ENCODE peak calls at places on chromosomes 4 and X, in seven cellular contexts. X is neural progenitor cell, C is GM23338, B is HCT116, U is GM23248, H is hepatocyte, Q is MM.1S. A is an unnamed sample.

GRCh38 chrX:128460835-128461234 is 408.6 kb upstream of the ACTRT1 start:
- DNase-seq in X (peak; percentile 10), C (peak; percentile 36), B (no peak), U (no peak), H (peak; percentile 13), Q (no peak), A (peak; percentile 40)

GRCh38 chr4:42906906-42907774 is 14.6 kb downstream of the GRXCR1 start:
- DNase-seq in X (no peak), C (no peak), B (no peak), U (peak; percentile 6), H (no peak), Q (peak; percentile 24), A (peak; percentile 64)

GRCh38 chr4:100430441-100430840 is 87.4 kb downstream of the EMCN start:
- DNase-seq in X (no peak), C (no peak), B (no peak), U (no peak), H (no peak), Q (no peak), A (no peak)

GRCh38 chrX:132748909-132749308 is 209.5 kb downstream of the HS6ST2 start:
- DNase-seq in X (no peak), C (peak; percentile 15), B (no peak), U (no peak), H (no peak), Q (no peak), A (no peak)

GRCh38 chr4:56220261-56220660 is 167.0 kb downstream of the AASDH start:
- DNase-seq in X (peak; percentile 38), C (no peak), B (no peak), U (no peak), H (no peak), Q (no peak), A (no peak)

GRCh38 chr4:82801910-82802521 is 3.4 kb upstream of the SCD5 start:
- DNase-seq in X (no peak), C (no peak), B (no peak), U (peak; percentile 58), H (no peak), Q (no peak), A (peak; percentile 49)

GRCh38 chrX:110286126-110286525 is 31.8 kb downstream of the AMMECR1 start:
- DNase-seq in X (no peak), C (no peak), B (peak; percentile 12), U (peak; percentile 89), H (peak; percentile 26), Q (no peak), A (peak; percentile 86)

GRCh38 chr4:47120783-47121182 is 89.4 kb downstream of the GABRB1 start:
- DNase-seq in X (no peak), C (no peak), B (no peak), U (no peak), H (no peak), Q (no peak), A (no peak)

GRCh38 chrX:96445531-96446065 is 239.0 kb upstream of the DIAPH2 start:
- DNase-seq in X (no peak), C (no peak), B (no peak), U (no peak), H (no peak), Q (no peak), A (no peak)

GRCh38 chrX:46860536-46860935 is 23.7 kb downstream of the RP2 start:
- DNase-seq in X (no peak), C (no peak), B (no peak), U (no peak), H (no peak), Q (no peak), A (no peak)

GRCh38 chr4:2058264-2059033 is 678 bp upstream of the NAT8L start:
- DNase-seq in X (peak; percentile 72), C (peak; percentile 57), B (no peak), U (peak; percentile 49), H (peak; percentile 38), Q (no peak), A (no peak)

GRCh38 chrX:67044029-67044653 is 405.3 kb upstream of the EDA2R start:
- DNase-seq in X (no peak), C (no peak), B (no peak), U (no peak), H (no peak), Q (no peak), A (no peak)

GRCh38 chr4:15065516-15065915 is 63.2 kb downstream of the CPEB2 start:
- DNase-seq in X (no peak), C (no peak), B (no peak), U (no peak), H (no peak), Q (no peak), A (no peak)

GRCh38 chr4:87114245-87115062 is 106.0 kb downstream of the KLHL8 start:
- DNase-seq in X (peak; percentile 48), C (peak; percentile 74), B (no peak), U (peak; percentile 16), H (no peak), Q (no peak), A (no peak)

GRCh38 chr4:1021386-1022050 is 10.1 kb downstream of the FGFRL1 start:
- DNase-seq in X (no peak), C (no peak), B (no peak), U (no peak), H (no peak), Q (no peak), A (no peak)

GRCh38 chr4:124641715-124642380 is 70.7 kb downstream of the ANKRD50 start:
- DNase-seq in X (no peak), C (no peak), B (peak; percentile 91), U (peak; percentile 86), H (no peak), Q (peak; percentile 55), A (peak; percentile 93)

GRCh38 chr4:86927843-86928395 is 6.9 kb upstream of the AFF1 start:
- DNase-seq in X (no peak), C (no peak), B (no peak), U (peak; percentile 98), H (peak; percentile 66), Q (no peak), A (peak; percentile 95)

GRCh38 chr4:53941331-53941730 is 123.1 kb downstream of the CHIC2 start:
- DNase-seq in X (no peak), C (no peak), B (no peak), U (no peak), H (no peak), Q (no peak), A (no peak)

GRCh38 chrX:149004936-149005335 is 500.2 kb downstream of the IDS start:
- DNase-seq in X (peak; percentile 13), C (peak; percentile 17), B (no peak), U (no peak), H (no peak), Q (no peak), A (no peak)

GRCh38 chr4:145043306-145043705 is 54.7 kb downstream of the ANAPC10 start:
- DNase-seq in X (peak; percentile 75), C (no peak), B (no peak), U (no peak), H (no peak), Q (no peak), A (no peak)

DNA sequence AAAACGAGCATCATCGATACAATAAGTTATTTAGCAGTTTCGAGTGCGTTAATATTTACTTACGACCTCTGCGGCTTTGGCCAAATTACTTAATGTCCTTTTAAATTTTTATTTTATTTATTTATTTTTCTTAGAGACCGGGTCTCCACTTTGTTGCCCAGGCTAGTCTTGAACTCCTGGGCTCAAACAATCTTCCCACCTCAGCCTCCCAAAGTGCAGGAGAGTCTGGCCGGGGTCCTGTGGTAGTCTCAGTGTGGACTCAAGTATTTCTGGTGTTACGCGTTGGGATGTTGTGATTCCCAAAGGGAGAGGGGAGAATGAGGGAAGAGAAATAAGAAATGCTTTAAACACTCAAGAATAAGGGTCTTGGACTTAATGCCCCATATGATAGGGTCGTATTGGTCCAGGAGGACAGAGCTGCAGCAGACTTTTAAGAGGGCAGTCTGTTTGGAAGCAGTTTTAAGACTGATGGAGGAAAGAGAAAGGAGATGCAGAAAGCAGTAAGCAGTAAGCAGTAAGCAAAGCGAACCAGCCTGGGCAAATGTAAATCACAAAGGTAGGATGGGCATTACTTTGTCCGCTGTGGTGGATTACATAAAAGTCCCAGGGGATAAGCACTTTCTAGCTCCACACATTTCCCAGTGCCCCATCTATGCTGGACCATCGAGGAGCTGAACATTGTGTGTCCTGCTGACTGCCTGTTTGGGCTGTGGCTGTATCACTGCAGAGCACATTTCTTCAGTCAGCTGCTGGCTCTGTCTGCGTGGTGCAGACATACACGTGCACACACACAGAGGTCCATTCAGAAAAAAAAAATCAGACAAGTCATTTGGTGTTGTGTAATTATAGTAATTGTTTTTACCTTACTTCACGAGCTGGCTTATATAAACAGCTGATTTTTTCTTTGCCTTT is 767 bp upstream of the PDLIM3 start:
- DNase-seq in X (no peak), C (peak; percentile 22), B (no peak), U (peak; percentile 45), H (no peak), Q (peak; percentile 42), A (no peak)
- TF ChIP-seq EZH2 in X (no peak), C (no peak), B (no peak), U (no peak), H (no peak), Q (no peak), A (no peak)

DNA sequence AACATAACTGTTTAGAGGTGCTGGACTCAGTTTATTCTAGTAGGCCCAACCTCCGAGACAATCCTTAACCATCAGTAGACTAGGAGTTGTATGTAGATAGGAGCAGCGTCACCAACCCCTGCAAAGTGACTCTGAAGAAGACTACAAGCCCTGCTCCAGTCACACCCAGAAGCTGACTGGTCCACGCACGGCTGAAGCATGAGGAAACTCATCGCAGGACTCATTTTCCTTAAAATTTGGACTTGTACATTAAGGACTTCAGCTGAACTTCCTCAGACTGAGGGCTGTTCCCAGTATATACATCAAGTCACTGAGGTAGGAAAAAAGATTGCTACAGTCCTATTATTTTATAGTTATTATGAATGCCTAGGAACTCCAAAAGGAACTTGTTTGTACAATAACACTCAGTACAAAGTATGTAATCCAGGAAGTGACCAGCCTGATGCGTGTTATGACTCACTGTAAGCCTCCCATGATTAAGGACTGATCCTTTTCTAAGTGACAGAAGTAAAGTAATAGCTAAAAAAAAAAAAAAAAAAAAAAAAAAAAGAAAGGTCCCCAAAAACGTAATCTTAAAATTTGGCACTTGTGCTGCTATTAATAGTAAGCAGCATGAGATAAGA is 41.6 kb upstream of the UGT2B7 start:
- DNase-seq in X (no peak), C (no peak), B (peak; percentile 13), U (peak; percentile 73), H (peak; percentile 35), Q (no peak), A (peak; percentile 91)
- TF ChIP-seq EZH2phosphoT487 in X (no peak), C (no peak), B (no peak), U (no peak), H (no peak), Q (no peak), A (no peak)

GRCh38 chr4:8157944-8158709 is 486 bp downstream of the ABLIM2 start:
- DNase-seq in X (no peak), C (peak; percentile 36), B (no peak), U (peak; percentile 30), H (no peak), Q (no peak), A (peak; percentile 11)
- TF ChIP-seq EZH2 in X (peak; percentile 95), C (no peak), B (no peak), U (no peak), H (peak; percentile 65), Q (no peak), A (no peak)

GRCh38 chr4:6753103-6753560 is 29.4 kb upstream of the KIAA0232 start:
- DNase-seq in X (peak; percentile 61), C (no peak), B (no peak), U (no peak), H (peak; percentile 15), Q (no peak), A (no peak)
- TF ChIP-seq EZH2phosphoT487 in X (no peak), C (no peak), B (no peak), U (no peak), H (no peak), Q (no peak), A (no peak)

A was measured in PC-3.